ENCODE peak calls at places on chromosomes 11 and 22, in four cellular contexts. B, P, V and M are unnamed samples.
A peak's percentile ranks its signal among the peaks of the same experiment; 100 is the strongest.

GRCh38 chr22:24525416-24526037 is 29.4 kb downstream of the GUCD1 start:
- ATAC-seq in P (peak; percentile 95), B (peak; percentile 83), V (peak; percentile 96), M (peak; percentile 95)

GRCh38 chr11:15109602-15110001 is 5.1 kb upstream of the INSC start:
- ATAC-seq in B (no peak), V (no peak), P (no peak), M (no peak)

GRCh38 chr22:17919276-17920144 is 104.9 kb downstream of the MICAL3 start:
- ATAC-seq in P (no peak), V (no peak), B (no peak), M (no peak)

GRCh38 chr11:48107188-48107704 is 109.4 kb upstream of the OR4B1 start:
- ATAC-seq in P (peak; percentile 83), V (no peak), B (no peak), M (peak; percentile 87)

GRCh38 chr11:93524173-93524536 is 19.0 kb downstream of the SMCO4 start:
- ATAC-seq in P (peak; percentile 25), V (no peak), B (no peak), M (peak; percentile 25)

GRCh38 chr22:35191412-35191811 is 65.9 kb upstream of the HMGXB4 start:
- ATAC-seq in B (no peak), P (no peak), V (no peak), M (no peak)

GRCh38 chr11:26820739-26821138 is 98.9 kb upstream of the SLC5A12 start:
- ATAC-seq in V (no peak), B (peak; percentile 45), P (no peak), M (no peak)

GRCh38 chr11:64291746-64292457 is 800 bp downstream of the KCNK4 start:
- ATAC-seq in P (peak; percentile 52), B (peak; percentile 23), V (peak; percentile 70), M (peak; percentile 47)

GRCh38 chr11:942853-943252 is 17.2 kb downstream of the AP2A2 start:
- ATAC-seq in P (no peak), V (no peak), B (no peak), M (no peak)

GRCh38 chr22:24486501-24486921 is 8.6 kb upstream of the UPB1 start:
- ATAC-seq in B (no peak), V (no peak), P (peak; percentile 90), M (peak; percentile 73)

GRCh38 chr11:66718320-66718971 is 10.6 kb downstream of the SPTBN2 start:
- ATAC-seq in V (no peak), B (peak; percentile 65), P (no peak), M (no peak)

GRCh38 chr11:12094872-12095800 is 15.3 kb upstream of the MICAL2 start:
- ATAC-seq in V (no peak), P (no peak), B (no peak), M (no peak)

GRCh38 chr11:34825670-34826383 is 90.4 kb downstream of the APIP start:
- ATAC-seq in B (peak; percentile 91), P (no peak), V (no peak), M (no peak)

GRCh38 chr11:118142809-118143208 is 9.8 kb downstream of the SCN4B start:
- ATAC-seq in P (no peak), B (no peak), V (no peak), M (no peak)

GRCh38 chr11:111788464-111788863 is 22.3 kb upstream of the PPP2R1B start:
- ATAC-seq in V (no peak), P (no peak), B (no peak), M (no peak)

GRCh38 chr22:28600546-28601143 is 79.0 kb downstream of the TTC28 start:
- ATAC-seq in P (peak; percentile 36), B (peak; percentile 64), V (peak; percentile 38), M (no peak)

GRCh38 chr11:44192701-44193100 is 97.2 kb downstream of the EXT2 start:
- ATAC-seq in V (no peak), B (no peak), P (peak; percentile 67), M (no peak)

GRCh38 chr22:36775589-36775965 is 342 bp downstream of the IFT27 start:
- ATAC-seq in P (peak; percentile 18), B (no peak), V (peak; percentile 4), M (peak; percentile 11)

GRCh38 chr11:68903288-68903630 is 373 bp downstream of the MRPL21 start:
- ATAC-seq in P (peak; percentile 36), V (peak; percentile 8), B (no peak), M (peak; percentile 10)

GRCh38 chr11:45458269-45458668 is 172.1 kb upstream of the SYT13 start:
- ATAC-seq in P (no peak), B (no peak), V (no peak), M (no peak)

GRCh38 chr11:85930879-85931366 is 75.7 kb downstream of the CCDC83 start:
- ATAC-seq in P (no peak), V (no peak), B (no peak), M (no peak)

GRCh38 chr11:13695886-13696285 is 27.4 kb downstream of the FAR1 start:
- ATAC-seq in V (no peak), B (no peak), P (no peak), M (no peak)

GRCh38 chr22:49772692-49773091 is 55.0 kb downstream of the BRD1 start:
- ATAC-seq in V (no peak), B (no peak), P (no peak), M (no peak)